ENCODE peak calls at places on chromosomes 6 and 20, in ten cellular contexts. U is OCI-LY7, I is left ventricle myocardium inferior, Z is heart left ventricle, W is testis, G is PC-3, C is pancreas, S is psoas muscle, D is ovary, O is DND-41. X is an unnamed sample.

GRCh38 chr6:43740321-43740960 is 29.6 kb upstream of the VEGFA start:
- DNase-seq in O (no peak), I (no peak), Z (no peak), G (no peak), C (no peak), W (no peak), U (no peak), S (no peak), D (no peak), X (no peak)

GRCh38 chr6:170584954-170585498 is 589 bp upstream of the PDCD2 start:
- DNase-seq in U (no peak), O (no peak), D (no peak), W (no peak), Z (no peak), I (no peak), G (peak; percentile 31), C (no peak), S (no peak), X (no peak)

GRCh38 chr6:88565409-88565811 is 398.0 kb downstream of the RNGTT start:
- DNase-seq in I (no peak), D (no peak), S (no peak), C (no peak), W (no peak), U (no peak), Z (no peak), G (no peak), O (no peak), X (no peak)

GRCh38 chr20:47358672-47359532 is 2.4 kb upstream of the ZMYND8 start:
- DNase-seq in O (no peak), S (peak; percentile 63), D (peak; percentile 78), W (peak; percentile 90), Z (peak; percentile 77), C (peak; percentile 84), U (peak; percentile 29), I (peak; percentile 64), G (peak; percentile 95), X (peak; percentile 88)

GRCh38 chr20:43916875-43917371 is 2.3 kb downstream of the TOX2 start:
- DNase-seq in C (no peak), D (no peak), Z (no peak), W (peak; percentile 35), G (no peak), S (no peak), I (no peak), O (no peak), U (no peak), X (no peak)

GRCh38 chr6:25959890-25960531 is 2.6 kb upstream of the TRIM38 start:
- DNase-seq in D (no peak), O (no peak), C (no peak), W (no peak), G (no peak), I (no peak), U (peak; percentile 28), Z (no peak), S (no peak), X (no peak)

GRCh38 chr20:63212792-63213191 is 3.1 kb downstream of the YTHDF1 start:
- DNase-seq in W (no peak), G (no peak), S (no peak), C (no peak), U (no peak), D (no peak), Z (no peak), O (no peak), I (no peak), X (no peak)

GRCh38 chr20:11108102-11108842 is 434.5 kb upstream of the JAG1 start:
- DNase-seq in I (peak; percentile 26), Z (peak; percentile 61), D (no peak), U (no peak), C (no peak), W (no peak), G (no peak), O (no peak), S (no peak), X (no peak)

GRCh38 chr6:77466055-77467028 is 3.1 kb upstream of the HTR1B start:
- DNase-seq in S (peak; percentile 13), D (no peak), W (peak; percentile 85), G (peak; percentile 32), U (no peak), O (no peak), Z (no peak), C (peak; percentile 69), I (peak; percentile 17), X (peak; percentile 14)

GRCh38 chr6:76043690-76044089 is 28.8 kb downstream of the IMPG1 start:
- DNase-seq in S (no peak), O (no peak), D (no peak), I (no peak), C (no peak), G (no peak), U (no peak), W (no peak), Z (no peak), X (no peak)

GRCh38 chr6:108969776-108970175 is 121.6 kb downstream of the ARMC2 start:
- DNase-seq in O (no peak), W (no peak), C (no peak), I (no peak), S (no peak), D (no peak), Z (no peak), G (no peak), U (no peak), X (no peak)

GRCh38 chr6:160462551-160463109 is 114.5 kb downstream of the SLC22A3 start:
- DNase-seq in D (no peak), Z (no peak), U (peak; percentile 2), O (peak; percentile 81), W (no peak), G (peak; percentile 85), C (no peak), S (no peak), I (no peak), X (no peak)

GRCh38 chr6:46655803-46656202 is 3.0 kb downstream of the SLC25A27 start:
- DNase-seq in O (no peak), U (peak; percentile 78), C (no peak), S (no peak), G (peak; percentile 31), I (no peak), Z (no peak), W (peak; percentile 29), D (no peak), X (no peak)

GRCh38 chr6:10478187-10479040 is 42.7 kb upstream of the GCNT2 start:
- DNase-seq in D (no peak), U (peak; percentile 69), C (no peak), S (no peak), I (no peak), O (no peak), W (no peak), G (peak; percentile 77), Z (no peak), X (no peak)

GRCh38 chr20:48770700-48771099 is 57.1 kb downstream of the PREX1 start:
- DNase-seq in O (no peak), D (no peak), W (no peak), S (no peak), I (no peak), U (no peak), Z (no peak), G (no peak), C (no peak), X (no peak)

GRCh38 chr6:84967389-84967788 is 203.0 kb upstream of the TBX18 start:
- DNase-seq in C (peak; percentile 27), D (no peak), W (peak; percentile 31), O (peak; percentile 7), U (peak; percentile 5), G (peak; percentile 42), S (no peak), Z (no peak), I (no peak), X (no peak)
- TF ChIP-seq CTCF in C (peak; percentile 40), D (no peak), W (no peak), O (peak; percentile 56), U (peak; percentile 58), G (peak; percentile 60), S (no peak), Z (no peak), I (no peak), X (no peak)

DNA sequence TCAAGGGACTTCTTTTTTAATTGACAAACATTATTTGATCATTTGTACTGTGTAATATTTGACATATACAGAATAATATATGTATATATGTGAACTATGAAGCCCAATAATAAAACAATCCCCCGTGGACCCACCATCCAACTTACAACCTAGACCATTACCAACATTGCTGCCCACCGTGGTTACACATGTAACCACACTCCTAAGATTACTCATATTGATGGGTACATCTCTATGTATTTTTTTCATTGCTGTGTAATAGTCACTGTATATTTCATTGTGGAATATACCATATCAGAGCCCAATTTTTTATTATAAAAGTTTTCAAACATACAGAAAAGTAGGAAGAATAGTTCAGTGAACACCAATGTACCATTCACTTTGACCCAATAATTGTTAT is 94.3 kb downstream of the RTN4IP1 start:
- DNase-seq in S (no peak), D (no peak), C (no peak), O (no peak), I (no peak), U (no peak), G (no peak), W (no peak), Z (no peak), X (no peak)
- H3K4me1 ChIP-seq in S (no peaks in the 10 kb centered on the region), D (no peaks in the 10 kb centered on the region), C (no peaks in the 10 kb centered on the region), O (no peaks in the 10 kb centered on the region), I (no peaks in the 10 kb centered on the region), U (no peaks in the 10 kb centered on the region), G (peaks cover 6% of the 10 kb centered on the region), W (no peaks in the 10 kb centered on the region), Z (no peaks in the 10 kb centered on the region), X (no peaks in the 10 kb centered on the region)

DNA sequence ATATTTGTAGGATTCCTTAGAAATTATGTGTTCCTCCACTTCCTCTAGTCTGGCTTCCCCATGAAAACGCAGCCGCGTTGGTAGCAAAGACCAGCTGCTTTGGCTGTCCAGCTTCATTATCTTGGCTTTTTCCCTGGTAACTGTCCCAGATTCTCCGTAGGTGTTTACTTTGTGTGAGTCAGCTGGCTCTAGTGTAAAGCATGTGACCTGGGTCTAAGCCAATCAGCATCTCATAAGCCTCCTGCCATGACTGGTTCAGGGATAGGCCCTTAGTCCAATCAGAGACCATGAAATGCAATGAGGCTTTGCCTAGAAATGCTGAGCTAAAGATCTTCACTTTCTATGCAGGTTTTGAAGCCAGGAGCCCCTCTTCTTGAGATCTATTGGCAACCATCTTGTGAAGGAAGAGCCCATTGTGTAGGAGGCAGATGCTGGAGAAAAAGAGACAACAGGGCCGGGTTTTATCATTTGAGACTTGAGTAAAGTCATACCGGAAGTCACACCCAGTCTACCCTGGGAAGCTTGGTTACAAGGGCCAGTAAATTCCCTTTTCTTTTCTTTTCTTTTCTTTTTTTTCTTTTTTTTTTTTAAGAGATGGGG is 256.6 kb upstream of the RREB1 start:
- DNase-seq in W (peak; percentile 80), U (peak; percentile 5), G (peak; percentile 99), C (peak; percentile 87), D (peak; percentile 66), O (no peak), Z (peak; percentile 54), S (peak; percentile 30), I (peak; percentile 27), X (peak; percentile 37)
- H3K27ac ChIP-seq in W (no peak overlapping the region), U (no peak overlapping the region), G (peak overlapping the region; percentile 88), C (peak overlapping the region; percentile 8), D (peak overlapping the region; percentile 38), O (no peak overlapping the region), Z (no peak overlapping the region), S (peak overlapping the region; percentile 10), I (peak overlapping the region; percentile 45), X (no peak overlapping the region)

GRCh38 chr6:147207351-147207750 is 3.1 kb downstream of the STXBP5 start:
- DNase-seq in S (no peak), U (no peak), Z (no peak), O (no peak), C (no peak), I (no peak), G (no peak), D (no peak), W (no peak), X (no peak)
- TF ChIP-seq CTCF in S (no peak), U (no peak), Z (no peak), O (no peak), C (no peak), I (no peak), G (no peak), D (no peak), W (no peak), X (no peak)

GRCh38 chr20:50029697-50030428 is 47.1 kb downstream of the SNAI1 start:
- DNase-seq in Z (peak; percentile 81), U (no peak), S (peak; percentile 77), O (no peak), I (no peak), C (peak; percentile 26), G (peak; percentile 83), W (no peak), D (peak; percentile 55), X (peak; percentile 47)
- H3K4me1 ChIP-seq in Z (peaks cover 45% of the 10 kb centered on the region), U (no peaks in the 10 kb centered on the region), S (peaks cover 12% of the 10 kb centered on the region), O (no peaks in the 10 kb centered on the region), I (peaks cover 31% of the 10 kb centered on the region), C (no peaks in the 10 kb centered on the region), G (peaks cover 53% of the 10 kb centered on the region), W (peaks cover 6% of the 10 kb centered on the region), D (peaks cover 3% of the 10 kb centered on the region), X (no peaks in the 10 kb centered on the region)